ENCODE peak calls at places on chromosomes 13 and 19, in five cellular contexts. One of them, this sample, is unnamed.

GRCh38 chr19:40379446-40380198 is 10.4 kb downstream of the HIPK4 start:
- DNase-seq in iPS-NIHi11: no peak
- DNase-seq in GM23248: no peak
- DNase-seq in fibroblast of villous mesenchyme: no peak
- DNase-seq in activated CD4-positive, alpha-beta T cell treated with anti-CD3 and anti-CD28 coated beads for 36 hours: no peak
- DNase-seq in this sample: no peak

GRCh38 chr19:12841094-12841493 is 2.8 kb downstream of the MAST1 start:
- DNase-seq in iPS-NIHi11: peak; percentile 87
- DNase-seq in fibroblast of villous mesenchyme: peak; percentile 19
- DNase-seq in activated CD4-positive, alpha-beta T cell treated with anti-CD3 and anti-CD28 coated beads for 36 hours: peak; percentile 47
- DNase-seq in GM23248: peak; percentile 45
- DNase-seq in this sample: no peak

GRCh38 chr13:30173301-30173605 is 134.1 kb downstream of the KATNAL1 start:
- DNase-seq in activated CD4-positive, alpha-beta T cell treated with anti-CD3 and anti-CD28 coated beads for 36 hours: no peak
- DNase-seq in iPS-NIHi11: no peak
- DNase-seq in fibroblast of villous mesenchyme: peak; percentile 68
- DNase-seq in GM23248: no peak
- DNase-seq in this sample: no peak

GRCh38 chr13:59743195-59743594 is 420.5 kb downstream of the DIAPH3 start:
- DNase-seq in activated CD4-positive, alpha-beta T cell treated with anti-CD3 and anti-CD28 coated beads for 36 hours: no peak
- DNase-seq in iPS-NIHi11: no peak
- DNase-seq in fibroblast of villous mesenchyme: no peak
- DNase-seq in GM23248: no peak
- DNase-seq in this sample: no peak

GRCh38 chr19:18832331-18833140 is 777 bp downstream of the UPF1 start:
- DNase-seq in fibroblast of villous mesenchyme: no peak
- DNase-seq in GM23248: peak; percentile 65
- DNase-seq in activated CD4-positive, alpha-beta T cell treated with anti-CD3 and anti-CD28 coated beads for 36 hours: peak; percentile 56
- DNase-seq in iPS-NIHi11: peak; percentile 67
- DNase-seq in this sample: no peak

GRCh38 chr19:37979547-37980082 is 72.6 kb downstream of the SIPA1L3 start:
- DNase-seq in activated CD4-positive, alpha-beta T cell treated with anti-CD3 and anti-CD28 coated beads for 36 hours: no peak
- DNase-seq in GM23248: no peak
- DNase-seq in fibroblast of villous mesenchyme: no peak
- DNase-seq in iPS-NIHi11: peak; percentile 44
- DNase-seq in this sample: no peak

GRCh38 chr13:104253063-104253680 is 1187.0 kb upstream of the SLC10A2 start:
- DNase-seq in activated CD4-positive, alpha-beta T cell treated with anti-CD3 and anti-CD28 coated beads for 36 hours: no peak
- DNase-seq in fibroblast of villous mesenchyme: no peak
- DNase-seq in GM23248: no peak
- DNase-seq in iPS-NIHi11: no peak
- DNase-seq in this sample: no peak

GRCh38 chr13:110012102-110012739 is 225.8 kb upstream of the IRS2 start:
- DNase-seq in activated CD4-positive, alpha-beta T cell treated with anti-CD3 and anti-CD28 coated beads for 36 hours: no peak
- DNase-seq in GM23248: peak; percentile 91
- DNase-seq in iPS-NIHi11: no peak
- DNase-seq in fibroblast of villous mesenchyme: peak; percentile 90
- DNase-seq in this sample: no peak

GRCh38 chr13:110258876-110259631 is 47.9 kb downstream of the COL4A1 start:
- DNase-seq in activated CD4-positive, alpha-beta T cell treated with anti-CD3 and anti-CD28 coated beads for 36 hours: no peak
- DNase-seq in iPS-NIHi11: no peak
- DNase-seq in fibroblast of villous mesenchyme: peak; percentile 64
- DNase-seq in GM23248: peak; percentile 53
- DNase-seq in this sample: no peak

GRCh38 chr19:13764101-13764807 is at the start of gene MRI1:
- DNase-seq in fibroblast of villous mesenchyme: peak; percentile 64
- DNase-seq in GM23248: peak; percentile 82
- DNase-seq in iPS-NIHi11: peak; percentile 91
- DNase-seq in activated CD4-positive, alpha-beta T cell treated with anti-CD3 and anti-CD28 coated beads for 36 hours: peak; percentile 77
- DNase-seq in this sample: peak; percentile 94

GRCh38 chr13:62524061-62524460 is 1108.4 kb upstream of the PCDH20 start:
- DNase-seq in iPS-NIHi11: no peak
- DNase-seq in fibroblast of villous mesenchyme: no peak
- DNase-seq in GM23248: no peak
- DNase-seq in activated CD4-positive, alpha-beta T cell treated with anti-CD3 and anti-CD28 coated beads for 36 hours: no peak
- DNase-seq in this sample: no peak

GRCh38 chr13:31725841-31726240 is 13.5 kb upstream of the RXFP2 start:
- DNase-seq in fibroblast of villous mesenchyme: no peak
- DNase-seq in iPS-NIHi11: no peak
- DNase-seq in GM23248: no peak
- DNase-seq in activated CD4-positive, alpha-beta T cell treated with anti-CD3 and anti-CD28 coated beads for 36 hours: no peak
- DNase-seq in this sample: no peak

GRCh38 chr19:48290341-48290922 is 20.6 kb downstream of the ZNF114 start:
- DNase-seq in fibroblast of villous mesenchyme: peak; percentile 52
- DNase-seq in iPS-NIHi11: peak; percentile 81
- DNase-seq in activated CD4-positive, alpha-beta T cell treated with anti-CD3 and anti-CD28 coated beads for 36 hours: no peak
- DNase-seq in GM23248: peak; percentile 70
- DNase-seq in this sample: no peak

GRCh38 chr13:38755792-38756191 is 68.9 kb downstream of the FREM2 start:
- DNase-seq in activated CD4-positive, alpha-beta T cell treated with anti-CD3 and anti-CD28 coated beads for 36 hours: no peak
- DNase-seq in iPS-NIHi11: no peak
- DNase-seq in fibroblast of villous mesenchyme: no peak
- DNase-seq in GM23248: no peak
- DNase-seq in this sample: no peak

GRCh38 chr19:17743874-17744273 is 7.4 kb upstream of the FCHO1 start:
- DNase-seq in activated CD4-positive, alpha-beta T cell treated with anti-CD3 and anti-CD28 coated beads for 36 hours: peak; percentile 44
- DNase-seq in fibroblast of villous mesenchyme: peak; percentile 38
- DNase-seq in GM23248: peak; percentile 65
- DNase-seq in iPS-NIHi11: no peak
- DNase-seq in this sample: no peak

GRCh38 chr19:3370728-3371591 is 4.6 kb downstream of the NFIC start:
- DNase-seq in iPS-NIHi11: no peak
- DNase-seq in fibroblast of villous mesenchyme: no peak
- DNase-seq in activated CD4-positive, alpha-beta T cell treated with anti-CD3 and anti-CD28 coated beads for 36 hours: no peak
- DNase-seq in GM23248: no peak
- DNase-seq in this sample: no peak

GRCh38 chr13:33799950-33800592 is 17.9 kb upstream of the RFC3 start:
- DNase-seq in GM23248: peak; percentile 63
- DNase-seq in iPS-NIHi11: peak; percentile 22
- DNase-seq in fibroblast of villous mesenchyme: peak; percentile 58
- DNase-seq in activated CD4-positive, alpha-beta T cell treated with anti-CD3 and anti-CD28 coated beads for 36 hours: no peak
- DNase-seq in this sample: no peak

GRCh38 chr13:40777166-40777956 is 6.4 kb upstream of the MRPS31 start:
- DNase-seq in fibroblast of villous mesenchyme: peak; percentile 58
- DNase-seq in GM23248: peak; percentile 72
- DNase-seq in activated CD4-positive, alpha-beta T cell treated with anti-CD3 and anti-CD28 coated beads for 36 hours: peak; percentile 57
- DNase-seq in iPS-NIHi11: peak; percentile 46
- DNase-seq in this sample: no peak

GRCh38 chr19:53311897-53312296 is 21.7 kb upstream of the ZNF845 start:
- DNase-seq in fibroblast of villous mesenchyme: no peak
- DNase-seq in iPS-NIHi11: no peak
- DNase-seq in activated CD4-positive, alpha-beta T cell treated with anti-CD3 and anti-CD28 coated beads for 36 hours: no peak
- DNase-seq in GM23248: no peak
- DNase-seq in this sample: no peak

GRCh38 chr19:38047048-38047435 is 140.0 kb downstream of the SIPA1L3 start:
- DNase-seq in iPS-NIHi11: no peak
- DNase-seq in activated CD4-positive, alpha-beta T cell treated with anti-CD3 and anti-CD28 coated beads for 36 hours: peak; percentile 72
- DNase-seq in GM23248: no peak
- DNase-seq in fibroblast of villous mesenchyme: no peak
- DNase-seq in this sample: no peak

GRCh38 chr19:32407004-32407992 is 1.7 kb downstream of the DPY19L3 start:
- DNase-seq in iPS-NIHi11: no peak
- DNase-seq in activated CD4-positive, alpha-beta T cell treated with anti-CD3 and anti-CD28 coated beads for 36 hours: no peak
- DNase-seq in fibroblast of villous mesenchyme: peak; percentile 67
- DNase-seq in GM23248: peak; percentile 75
- DNase-seq in this sample: no peak

GRCh38 chr19:8512115-8512967 is 1.6 kb downstream of the ZNF414 start:
- DNase-seq in activated CD4-positive, alpha-beta T cell treated with anti-CD3 and anti-CD28 coated beads for 36 hours: peak; percentile 59
- DNase-seq in GM23248: peak; percentile 50
- DNase-seq in iPS-NIHi11: peak; percentile 71
- DNase-seq in fibroblast of villous mesenchyme: no peak
- DNase-seq in this sample: no peak

GRCh38 chr13:51800456-51800855 is 3.5 kb downstream of the DHRS12 start:
- DNase-seq in fibroblast of villous mesenchyme: no peak
- DNase-seq in activated CD4-positive, alpha-beta T cell treated with anti-CD3 and anti-CD28 coated beads for 36 hours: no peak
- DNase-seq in GM23248: no peak
- DNase-seq in iPS-NIHi11: no peak
- DNase-seq in this sample: no peak

GRCh38 chr19:17915940-17916593 is 16.7 kb upstream of the CCDC124 start:
- DNase-seq in fibroblast of villous mesenchyme: no peak
- DNase-seq in activated CD4-positive, alpha-beta T cell treated with anti-CD3 and anti-CD28 coated beads for 36 hours: no peak
- DNase-seq in iPS-NIHi11: no peak
- DNase-seq in GM23248: no peak
- DNase-seq in this sample: no peak